ENCODE peak calls at places on chromosomes 13 and 19, in ten cellular contexts. J is left ventricle myocardium inferior, D is nephron progenitor cell, S is suprapubic skin, O is brain microvascular endothelial cell, B is GM23338, X is Calu3, P is body of pancreas, V is Peyer's patch, W is GM12865. T is an unnamed sample.
A peak's percentile ranks its signal among the peaks of the same experiment; 100 is the strongest.

GRCh38 chr19:33660426-33661160 is 38.8 kb downstream of the CHST8 start:
- DNase-seq in P (no peak), S (no peak), J (no peak), V (peak; percentile 18), X (no peak), D (no peak), W (peak; percentile 40), O (no peak), B (peak; percentile 40), T (no peak)

GRCh38 chr13:27174766-27175455 is 3.3 kb upstream of the USP12 start:
- DNase-seq in P (no peak), B (no peak), W (peak; percentile 48), J (no peak), O (no peak), X (no peak), S (no peak), D (no peak), V (no peak), T (no peak)

GRCh38 chr19:28196961-28197360 is 1016.0 kb downstream of the UQCRFS1 start:
- DNase-seq in J (no peak), P (no peak), B (no peak), D (no peak), V (no peak), W (no peak), X (no peak), O (no peak), S (no peak), T (no peak)

GRCh38 chr19:5881543-5882299 is 11.4 kb upstream of the FUT5 start:
- DNase-seq in B (no peak), X (no peak), S (no peak), V (no peak), J (no peak), D (no peak), O (no peak), W (no peak), P (no peak), T (no peak)

GRCh38 chr19:55666343-55667005 is 8.6 kb upstream of the EPN1 start:
- DNase-seq in S (no peak), O (no peak), J (no peak), W (no peak), X (no peak), V (no peak), B (no peak), D (no peak), P (no peak), T (no peak)

GRCh38 chr13:57569981-57570380 is 61.6 kb upstream of the PCDH17 start:
- DNase-seq in J (no peak), V (no peak), O (no peak), P (no peak), B (no peak), X (no peak), W (no peak), S (no peak), D (no peak), T (no peak)

GRCh38 chr13:29570058-29570654 is 25.3 kb downstream of the SLC7A1 start:
- DNase-seq in O (no peak), X (no peak), V (no peak), J (no peak), P (no peak), B (no peak), S (no peak), D (no peak), W (no peak), T (no peak)

GRCh38 chr13:27283906-27284523 is 13.4 kb downstream of the RASL11A start:
- DNase-seq in P (peak; percentile 58), W (peak; percentile 51), D (no peak), V (peak; percentile 54), J (no peak), B (no peak), X (peak; percentile 48), S (no peak), O (no peak), T (no peak)

GRCh38 chr13:81017525-81018152 is 676.7 kb upstream of the SPRY2 start:
- DNase-seq in P (no peak), D (peak; percentile 7), W (peak; percentile 35), V (no peak), O (no peak), B (peak; percentile 81), X (no peak), S (no peak), J (no peak), T (no peak)

GRCh38 chr19:31938675-31939074 is 406.7 kb upstream of the ZNF507 start:
- DNase-seq in V (no peak), W (no peak), O (no peak), B (no peak), S (no peak), J (no peak), X (no peak), P (no peak), D (no peak), T (no peak)

GRCh38 chr13:24998433-24998832 is 97.5 kb upstream of the PABPC3 start:
- DNase-seq in P (no peak), B (no peak), V (no peak), W (no peak), D (no peak), O (no peak), X (no peak), J (no peak), S (no peak), T (no peak)

GRCh38 chr19:14674764-14675163 is at the start of gene ADGRE3:
- DNase-seq in B (no peak), X (no peak), D (no peak), O (no peak), W (no peak), V (no peak), P (no peak), S (no peak), J (no peak), T (no peak)
- TF ChIP-seq CTCF in B (no peak), X (no peak), D (no peak), O (no peak), W (no peak), V (no peak), P (no peak), S (no peak), J (no peak), T (no peak)

GRCh38 chr19:45092747-45093678 is at the start of gene PPP1R37:
- DNase-seq in W (peak; percentile 99), D (peak; percentile 89), B (peak; percentile 99), J (peak; percentile 91), V (peak; percentile 97), P (peak; percentile 96), S (peak; percentile 96), O (peak; percentile 92), X (peak; percentile 96), T (peak; percentile 86)
- TF ChIP-seq CTCF in W (peak; percentile 33), D (no peak), B (no peak), J (peak; percentile 64), V (peak; percentile 29), P (peak; percentile 29), S (peak; percentile 42), O (peak; percentile 18), X (no peak), T (peak; percentile 11)

DNA sequence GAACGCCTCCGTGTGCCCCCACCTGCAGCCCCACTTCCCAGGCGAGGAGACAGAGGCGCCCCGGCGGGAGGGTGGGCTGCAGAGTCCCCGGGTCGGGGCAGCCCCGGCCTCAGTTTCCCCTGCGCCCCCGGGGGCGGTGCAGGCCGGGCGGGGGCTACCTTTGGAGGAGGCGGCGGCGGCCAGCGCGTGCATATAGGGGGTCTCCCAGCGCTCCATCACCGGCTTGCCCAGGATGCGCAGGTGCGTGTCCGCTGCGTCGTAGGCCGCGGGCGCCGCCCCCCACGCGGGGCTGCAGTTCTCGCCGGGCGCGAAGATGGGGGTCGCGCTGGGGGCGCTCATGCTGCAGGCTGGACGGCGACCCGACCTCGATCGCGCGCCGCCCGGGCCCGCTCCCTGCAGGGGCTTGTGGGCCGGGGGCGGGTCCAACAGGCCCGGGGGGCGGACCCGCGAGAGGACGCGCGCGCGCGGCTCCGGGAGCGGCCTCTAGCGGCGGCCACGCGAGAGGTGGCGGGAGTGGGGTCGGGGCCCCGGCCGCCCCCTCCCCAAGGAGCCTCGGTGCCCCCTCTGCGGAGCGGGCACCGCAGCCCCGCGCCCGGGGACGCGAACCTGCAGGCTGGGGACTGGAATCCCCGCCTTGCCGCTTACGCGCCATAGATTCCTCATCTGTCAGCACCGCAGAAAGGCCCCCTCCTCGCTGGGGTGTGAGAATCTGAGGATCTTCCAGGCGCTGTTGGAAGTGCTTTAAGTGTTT is at the start of gene GAMT:
- DNase-seq in V (peak; percentile 74), J (peak; percentile 55), W (peak; percentile 64), D (peak; percentile 73), S (no peak), B (peak; percentile 65), X (no peak), O (no peak), P (peak; percentile 72), T (peak; percentile 35)
- TF ChIP-seq CTCF in V (peak; percentile 36), J (peak; percentile 79), W (peak; percentile 52), D (no peak), S (peak; percentile 59), B (no peak), X (peak; percentile 25), O (peak; percentile 14), P (peak; percentile 42), T (peak; percentile 69)

GRCh38 chr13:113020323-113021080 is 51.5 kb downstream of the MCF2L start:
- DNase-seq in B (no peak), X (no peak), D (no peak), O (no peak), W (peak; percentile 5), P (no peak), V (no peak), J (no peak), S (no peak), T (no peak)
- TF ChIP-seq CTCF in B (no peak), X (no peak), D (no peak), O (no peak), W (no peak), P (no peak), V (no peak), J (no peak), S (no peak), T (no peak)

T was measured in natural killer cell.